ENCODE peak calls at places on chromosomes 3 and 15, in five cellular contexts. G, Y, E, H and V are unnamed samples.

GRCh38 chr15:29670945-29671307 is 151.3 kb downstream of the TJP1 start:
- DNase-seq in Y (peak), E (peak), G (no peak), H (no peak), V (no peak)

GRCh38 chr3:115663414-115663813 is 40.1 kb downstream of the GAP43 start:
- DNase-seq in G (no peak), Y (no peak), E (no peak), H (no peak), V (no peak)

GRCh38 chr15:61809216-61809615 is 251.0 kb downstream of the VPS13C start:
- DNase-seq in G (no peak), H (no peak), Y (no peak), E (no peak), V (no peak)

GRCh38 chr3:120678331-120678845 is 3.7 kb downstream of the HGD start:
- DNase-seq in E (no peak), Y (peak), G (no peak), H (no peak), V (no peak)

GRCh38 chr15:97482521-97482920 is 478.0 kb upstream of the ARRDC4 start:
- DNase-seq in H (no peak), E (no peak), Y (no peak), G (no peak), V (no peak)

GRCh38 chr3:145094355-145094941 is 1066.5 kb downstream of the PLOD2 start:
- DNase-seq in E (no peak), G (no peak), H (no peak), Y (peak), V (no peak)

GRCh38 chr3:50651875-50652529 is 22.7 kb upstream of the DOCK3 start:
- DNase-seq in H (no peak), E (no peak), Y (no peak), G (no peak), V (no peak)

GRCh38 chr3:196440041-196440537 is 7.9 kb upstream of the UBXN7 start:
- DNase-seq in G (no peak), Y (no peak), H (no peak), E (no peak), V (peak)

GRCh38 chr15:69314736-69315135 is 16.0 kb downstream of the PAQR5 start:
- DNase-seq in H (peak), E (no peak), G (no peak), Y (no peak), V (no peak)

GRCh38 chr15:83504365-83504764 is 57.2 kb downstream of the SH3GL3 start:
- DNase-seq in G (no peak), E (no peak), Y (peak), H (no peak), V (no peak)

GRCh38 chr15:39230205-39230916 is 350.5 kb upstream of the THBS1 start:
- DNase-seq in E (no peak), H (no peak), G (no peak), Y (peak), V (no peak)

GRCh38 chr3:22990291-22991200 is 212.6 kb upstream of the UBE2E2 start:
- DNase-seq in E (no peak), Y (no peak), H (no peak), G (no peak), V (no peak)

GRCh38 chr3:55409802-55410201 is 77.3 kb downstream of the WNT5A start:
- DNase-seq in Y (peak), H (no peak), E (no peak), G (no peak), V (no peak)

GRCh38 chr3:58608648-58609047 is 31.5 kb upstream of the FAM107A start:
- DNase-seq in Y (no peak), G (peak), H (no peak), E (no peak), V (peak)

GRCh38 chr3:150050510-150050909 is 79.8 kb upstream of the PFN2 start:
- DNase-seq in G (no peak), Y (no peak), H (no peak), E (no peak), V (no peak)

GRCh38 chr3:67109651-67110204 is 111.6 kb downstream of the KBTBD8 start:
- DNase-seq in H (no peak), Y (peak), G (no peak), E (no peak), V (no peak)

GRCh38 chr15:75203017-75203907 is 1.6 kb downstream of the C15orf39 start:
- DNase-seq in E (no peak), H (no peak), Y (peak), G (no peak), V (no peak)

GRCh38 chr3:173932624-173933023 is 535.1 kb downstream of the NLGN1 start:
- DNase-seq in H (no peak), G (no peak), E (no peak), Y (peak), V (no peak)

GRCh38 chr3:149968216-149968615 is 2.5 kb downstream of the PFN2 start:
- DNase-seq in H (no peak), Y (peak), E (no peak), G (no peak), V (no peak)

GRCh38 chr3:155416500-155417118 is 123.1 kb upstream of the STRIT1 start:
- DNase-seq in H (no peak), Y (peak), G (no peak), E (peak), V (no peak)

GRCh38 chr3:186277268-186277909 is 84.6 kb downstream of the DGKG start:
- DNase-seq in G (no peak), Y (peak), E (peak), H (no peak), V (no peak)

GRCh38 chr3:52225452-52226228 is at the start of gene TLR9:
- DNase-seq in E (no peak), Y (peak), G (no peak), H (peak), V (no peak)

GRCh38 chr3:25910997-25911396 is 121.1 kb downstream of the OXSM start:
- DNase-seq in E (no peak), H (peak), Y (peak), G (no peak), V (no peak)

GRCh38 chr3:188578579-188579363 is 424.8 kb downstream of the LPP start:
- DNase-seq in Y (peak), E (no peak), G (peak), H (no peak), V (peak)

GRCh38 chr3:146577662-146578061 is 27.5 kb downstream of the PLSCR5 start:
- DNase-seq in G (no peak), E (no peak), H (no peak), Y (peak), V (no peak)

GRCh38 chr3:74591946-74592345 is 22.5 kb downstream of the CNTN3 start:
- DNase-seq in G (no peak), E (no peak), H (no peak), Y (no peak), V (no peak)

GRCh38 chr3:71416868-71417267 is 166.7 kb downstream of the FOXP1 start:
- DNase-seq in Y (peak), G (no peak), H (no peak), E (no peak), V (no peak)

GRCh38 chr3:99885085-99885484 is 67.4 kb downstream of the CMSS1 start:
- DNase-seq in E (no peak), G (no peak), H (no peak), Y (no peak), V (no peak)
- TF ChIP-seq CTCF in E (no peak), G (no peak), H (no peak), Y (no peak), V (no peak)

DNA sequence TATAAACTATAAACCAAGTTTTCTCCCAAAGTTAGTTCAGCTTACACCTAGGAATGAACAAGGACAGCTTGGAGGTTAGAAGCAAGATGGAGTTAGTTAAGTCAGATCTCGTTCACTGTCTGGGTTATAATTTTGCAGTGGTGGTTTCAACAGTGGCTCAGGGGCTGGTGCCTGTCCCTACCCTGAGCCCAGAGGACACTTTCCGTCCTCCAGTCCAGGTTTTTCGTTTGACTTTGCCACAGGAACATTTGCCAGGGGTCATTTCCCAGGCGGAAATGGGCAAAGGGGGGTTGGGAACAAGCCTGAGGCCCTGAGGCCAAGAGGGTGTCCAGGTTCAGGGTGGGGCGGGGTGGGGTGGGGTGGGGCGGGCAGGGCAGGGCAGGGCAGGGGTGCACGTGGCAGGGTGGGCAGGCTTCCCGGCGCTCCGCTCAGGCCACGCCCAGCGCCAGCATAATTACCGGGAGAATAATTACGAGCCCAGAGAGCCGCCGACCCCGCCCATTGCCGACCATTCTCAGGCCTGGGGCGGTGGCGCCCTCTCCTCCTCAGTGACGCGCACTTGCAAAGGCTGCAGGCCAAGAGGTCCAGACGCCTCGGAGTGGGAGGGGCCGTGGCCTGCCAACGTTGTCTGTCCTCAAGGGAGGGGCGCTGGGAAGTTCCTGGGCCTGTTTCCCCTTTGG is 70.4 kb downstream of the KLF13 start:
- DNase-seq in E (no peak), H (peak), G (peak), Y (peak), V (peak)
- TF ChIP-seq CTCF in E (peak), H (no peak), G (peak), Y (no peak), V (no peak)

GRCh38 chr3:6809349-6809748 is 51.6 kb upstream of the GRM7 start:
- DNase-seq in E (no peak), H (no peak), G (no peak), Y (no peak), V (no peak)
- TF ChIP-seq CTCF in E (no peak), H (no peak), G (no peak), Y (no peak), V (no peak)

GRCh38 chr3:139132976-139133375 is 88.3 kb upstream of the PRR23C start:
- DNase-seq in G (no peak), Y (no peak), E (no peak), H (no peak), V (no peak)

GRCh38 chr3:139134678-139135372 is 90.1 kb upstream of the PRR23C start:
- DNase-seq in E (no peak), G (no peak), H (no peak), Y (no peak), V (no peak)

GRCh38 chr3:139136459-139137190 is 91.9 kb upstream of the PRR23C start:
- DNase-seq in Y (no peak), E (no peak), G (no peak), H (no peak), V (no peak)

GRCh38 chr3:139131951-139132350 is 87.3 kb upstream of the PRR23C start:
- DNase-seq in H (no peak), Y (no peak), G (no peak), E (no peak), V (no peak)

GRCh38 chr3:139135657-139136056 is 91.0 kb upstream of the PRR23C start:
- DNase-seq in H (no peak), G (no peak), E (no peak), Y (no peak), V (no peak)
- TF ChIP-seq CTCF in H (no peak), G (no peak), E (no peak), Y (no peak), V (no peak)

GRCh38 chr3:7498722-7499121 is 637.8 kb downstream of the GRM7 start:
- DNase-seq in H (no peak), E (no peak), G (no peak), Y (no peak), V (no peak)

GRCh38 chr3:7508821-7509220 is 647.9 kb downstream of the GRM7 start:
- DNase-seq in E (no peak), G (no peak), Y (peak), H (no peak), V (no peak)

GRCh38 chr3:7504886-7505775 is 644.2 kb downstream of the GRM7 start:
- DNase-seq in H (no peak), G (no peak), E (peak), Y (peak), V (peak)

GRCh38 chr3:7506606-7507180 is 645.8 kb downstream of the GRM7 start:
- DNase-seq in E (no peak), G (no peak), H (no peak), Y (peak), V (no peak)

GRCh38 chr3:7503431-7503830 is 642.5 kb downstream of the GRM7 start:
- DNase-seq in H (no peak), Y (no peak), E (no peak), G (no peak), V (no peak)
- TF ChIP-seq CTCF in H (no peak), Y (no peak), E (no peak), G (no peak), V (no peak)